ENCODE peak calls at places on chromosome 18, in six cellular contexts. W is OCI-LY7, Y is tibial artery, V is prostate gland, Q is heart left ventricle, U is GM12878. O is an unnamed sample.
A peak's percentile ranks its signal among the peaks of the same experiment; 100 is the strongest.

GRCh38 chr18:55522011-55522410 is 66.0 kb downstream of the TCF4 start:
- DNase-seq in W (peak; percentile 32), Y (no peak), V (no peak), Q (no peak), U (no peak), O (peak; percentile 47)

GRCh38 chr18:61308795-61309393 is 24.3 kb upstream of the CDH20 start:
- DNase-seq in W (no peak), Y (no peak), V (no peak), Q (no peak), U (no peak), O (no peak)

GRCh38 chr18:42341423-42341822 is 386.4 kb downstream of the PIK3C3 start:
- DNase-seq in W (no peak), Y (no peak), V (no peak), Q (no peak), U (no peak), O (peak; percentile 2)

GRCh38 chr18:37584952-37585695 is 19.5 kb upstream of the CELF4 start:
- DNase-seq in W (no peak), Y (no peak), V (no peak), Q (no peak), U (no peak), O (no peak)

GRCh38 chr18:10406172-10406663 is 48.2 kb upstream of the APCDD1 start:
- DNase-seq in W (no peak), Y (no peak), V (no peak), Q (no peak), U (no peak), O (no peak)

GRCh38 chr18:79394438-79395307 is 1.1 kb upstream of the NFATC1 start:
- DNase-seq in W (peak; percentile 39), Y (peak; percentile 81), V (no peak), Q (peak; percentile 62), U (no peak), O (no peak)

GRCh38 chr18:42401131-42401673 is 446.2 kb downstream of the PIK3C3 start:
- DNase-seq in W (no peak), Y (no peak), V (no peak), Q (no peak), U (no peak), O (no peak)

GRCh38 chr18:10142496-10143160 is 228.8 kb downstream of the VAPA start:
- DNase-seq in W (no peak), Y (no peak), V (no peak), Q (no peak), U (no peak), O (no peak)

GRCh38 chr18:58394046-58394445 is 234.8 kb downstream of the ALPK2 start:
- DNase-seq in W (no peak), Y (peak; percentile 16), V (no peak), Q (no peak), U (no peak), O (no peak)

GRCh38 chr18:73136134-73136533 is 268.3 kb upstream of the NETO1 start:
- DNase-seq in W (no peak), Y (no peak), V (no peak), Q (no peak), U (no peak), O (peak; percentile 54)

GRCh38 chr18:79877163-79878091 is 74.0 kb downstream of the SLC66A2 start:
- DNase-seq in W (no peak), Y (peak; percentile 57), V (no peak), Q (no peak), U (no peak), O (no peak)

GRCh38 chr18:47826157-47827074 is 104.0 kb downstream of the SMAD2 start:
- DNase-seq in W (no peak), Y (no peak), V (no peak), Q (no peak), U (no peak), O (no peak)

GRCh38 chr18:36296591-36297418 is 708 bp upstream of the FHOD3 start:
- DNase-seq in W (no peak), Y (peak; percentile 89), V (peak; percentile 30), Q (peak; percentile 72), U (no peak), O (peak; percentile 79)

DNA sequence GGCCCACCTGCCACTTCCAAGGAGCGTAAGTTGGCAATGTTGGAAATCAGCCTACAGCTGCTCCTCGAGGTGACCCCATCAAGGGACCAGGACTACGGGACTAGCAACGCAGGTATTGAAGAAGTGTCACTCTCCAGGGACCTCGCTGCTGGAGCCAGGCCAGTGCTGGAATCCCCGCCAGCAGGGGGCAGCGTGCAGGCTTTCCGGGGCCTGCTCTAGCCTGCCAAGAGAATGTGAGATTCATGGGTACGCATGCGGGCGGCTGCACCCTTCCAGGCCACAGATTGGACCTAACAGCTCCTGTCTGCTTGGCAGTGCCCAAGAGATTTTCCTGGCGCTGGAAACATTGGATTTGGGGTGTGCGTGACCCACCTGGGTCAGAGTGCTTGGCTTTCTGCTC is 182.8 kb upstream of the RAB12 start:
- DNase-seq in W (peak; percentile 12), Y (no peak), V (no peak), Q (no peak), U (no peak), O (no peak)
- TF ChIP-seq CTCF in W (peak; percentile 71), Y (no peak), V (no peak), Q (no peak), U (no peak), O (peak; percentile 46)

GRCh38 chr18:24018299-24018910 is 3.9 kb downstream of the TTC39C start:
- DNase-seq in W (no peak), Y (no peak), V (no peak), Q (no peak), U (no peak), O (no peak)
- H3K4me3 ChIP-seq in W (peak overlapping the region; percentile 86), Y (no peak overlapping the region), V (no peak overlapping the region), Q (no peak overlapping the region), U (peak overlapping the region; percentile 88), O (no peak overlapping the region)

GRCh38 chr18:66046025-66046602 is 295.3 kb downstream of the CDH7 start:
- DNase-seq in W (no peak), Y (no peak), V (no peak), Q (no peak), U (no peak), O (no peak)
- TF ChIP-seq CTCF in W (no peak), Y (no peak), V (no peak), Q (no peak), U (no peak), O (no peak)

GRCh38 chr18:21449367-21450250 is 150.9 kb downstream of the ESCO1 start:
- DNase-seq in W (no peak), Y (no peak), V (no peak), Q (no peak), U (no peak), O (no peak)

GRCh38 chr18:21452381-21452780 is 148.1 kb downstream of the ESCO1 start:
- DNase-seq in W (no peak), Y (no peak), V (no peak), Q (no peak), U (no peak), O (no peak)

GRCh38 chr18:21450913-21451312 is 149.6 kb downstream of the ESCO1 start:
- DNase-seq in W (no peak), Y (no peak), V (no peak), Q (no peak), U (no peak), O (no peak)

GRCh38 chr18:21448301-21448700 is 152.2 kb downstream of the ESCO1 start:
- DNase-seq in W (no peak), Y (no peak), V (no peak), Q (no peak), U (no peak), O (no peak)

GRCh38 chr18:21450503-21450902 is 150.0 kb downstream of the ESCO1 start:
- DNase-seq in W (no peak), Y (no peak), V (no peak), Q (no peak), U (no peak), O (no peak)
- H3K4me3 ChIP-seq in W (no peak overlapping the region), Y (no peak overlapping the region), V (no peak overlapping the region), Q (no peak overlapping the region), U (no peak overlapping the region), O (no peak overlapping the region)

DNA sequence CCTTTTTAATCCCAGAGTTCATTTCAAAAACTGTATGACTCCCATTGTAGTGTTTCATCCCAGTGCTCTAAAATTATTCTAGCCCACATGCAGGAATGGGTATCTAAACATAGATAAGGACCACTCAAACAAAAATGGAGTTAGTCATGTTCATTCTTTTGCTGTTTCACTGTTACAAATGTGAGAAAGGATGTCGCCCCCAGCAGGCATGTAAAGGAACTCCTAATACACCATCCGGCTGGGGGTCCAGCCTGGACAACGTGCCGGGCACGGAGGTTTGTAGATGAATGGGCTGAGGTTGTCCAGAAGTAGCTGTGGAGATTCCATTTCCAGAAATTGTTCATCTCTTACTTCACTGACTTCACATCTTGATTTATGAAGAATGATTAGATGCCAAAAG is 101.9 kb upstream of the RAB12 start:
- DNase-seq in W (peak; percentile 14), Y (no peak), V (no peak), Q (no peak), U (no peak), O (peak; percentile 29)
- TF ChIP-seq CTCF in W (peak; percentile 76), Y (no peak), V (no peak), Q (no peak), U (peak; percentile 27), O (peak; percentile 61)

GRCh38 chr18:34648269-34648668 is 61.8 kb upstream of the DTNA start:
- DNase-seq in W (no peak), Y (no peak), V (no peak), Q (no peak), U (no peak), O (no peak)

GRCh38 chr18:34639662-34640061 is 70.4 kb upstream of the DTNA start:
- DNase-seq in W (no peak), Y (no peak), V (no peak), Q (no peak), U (no peak), O (no peak)

GRCh38 chr18:34640273-34640672 is 69.8 kb upstream of the DTNA start:
- DNase-seq in W (no peak), Y (no peak), V (no peak), Q (no peak), U (no peak), O (no peak)

GRCh38 chr18:34647251-34647650 is 62.8 kb upstream of the DTNA start:
- DNase-seq in W (peak; percentile 68), Y (no peak), V (no peak), Q (no peak), U (no peak), O (no peak)

DNA sequence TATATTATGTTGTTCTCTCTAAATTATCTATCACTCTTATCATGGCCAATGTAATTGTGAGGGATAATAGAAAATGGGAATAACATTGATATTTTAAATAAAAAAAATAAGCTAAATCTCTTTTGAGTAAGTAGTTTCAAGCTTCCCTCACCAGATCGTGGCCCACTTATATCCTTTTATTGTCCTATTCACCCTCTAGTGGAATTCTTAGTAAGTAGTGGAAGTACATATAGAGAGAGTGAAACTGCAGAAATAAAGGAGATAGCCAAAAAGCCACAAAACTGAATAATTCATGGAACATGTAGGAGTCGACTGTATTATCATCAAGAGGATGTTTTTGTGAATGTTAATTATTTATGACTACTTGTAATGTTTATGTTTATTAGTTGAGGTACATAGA is 66.1 kb upstream of the DTNA start:
- DNase-seq in W (no peak), Y (no peak), V (no peak), Q (no peak), U (no peak), O (peak; percentile 63)
- H3K4me3 ChIP-seq in W (no peak overlapping the region), Y (no peak overlapping the region), V (no peak overlapping the region), Q (no peak overlapping the region), U (no peak overlapping the region), O (no peak overlapping the region)

GRCh38 chr18:25805939-25806338 is 284.5 kb downstream of the SS18 start:
- DNase-seq in W (no peak), Y (no peak), V (no peak), Q (no peak), U (no peak), O (peak; percentile 4)
- TF ChIP-seq CTCF in W (no peak), Y (no peak), V (no peak), Q (no peak), U (no peak), O (no peak)